ENCODE peak calls at places on chromosome 2, in ten cellular contexts. W, V, O, M, Y, I, X, P, T and N are unnamed samples.
A peak's percentile ranks its signal among the peaks of the same experiment; 100 is the strongest.

GRCh38 chr2:143903172-143903856 is 616.6 kb downstream of the ZEB2 start:
- DNase-seq in Y (no peak), T (no peak), P (no peak), W (no peak), I (peak; percentile 3), X (peak; percentile 2), V (no peak), O (no peak), M (no peak), N (no peak)

GRCh38 chr2:152046940-152047339 is 51.9 kb downstream of the CACNB4 start:
- DNase-seq in M (no peak), T (no peak), V (no peak), I (no peak), X (no peak), P (no peak), W (no peak), O (no peak), Y (no peak), N (no peak)

GRCh38 chr2:37554157-37554515 is 117.3 kb downstream of the CDC42EP3 start:
- DNase-seq in I (no peak), T (no peak), Y (no peak), O (no peak), V (no peak), X (no peak), W (no peak), P (no peak), M (no peak), N (no peak)

GRCh38 chr2:56170988-56171387 is 12.8 kb upstream of the CCDC85A start:
- DNase-seq in V (no peak), Y (no peak), W (no peak), M (no peak), P (no peak), T (no peak), I (no peak), X (no peak), O (no peak), N (no peak)

GRCh38 chr2:220347661-220348060 is 720.2 kb downstream of the SLC4A3 start:
- DNase-seq in P (no peak), V (no peak), M (no peak), O (no peak), T (no peak), I (no peak), W (no peak), X (no peak), Y (no peak), N (no peak)

GRCh38 chr2:107635883-107636282 is 190.8 kb upstream of the RGPD4 start:
- DNase-seq in M (no peak), V (no peak), P (no peak), X (no peak), W (no peak), O (no peak), I (peak; percentile 95), Y (no peak), T (no peak), N (no peak)

GRCh38 chr2:70069049-70069448 is 18.2 kb upstream of the PCBP1 start:
- DNase-seq in O (no peak), I (peak; percentile 34), W (peak; percentile 60), X (peak; percentile 80), Y (peak; percentile 38), P (peak; percentile 96), T (no peak), M (no peak), V (no peak), N (no peak)

GRCh38 chr2:42659601-42660000 is 91.2 kb downstream of the MTA3 start:
- DNase-seq in O (no peak), M (no peak), P (no peak), Y (no peak), X (no peak), V (no peak), T (no peak), W (no peak), I (peak; percentile 22), N (peak; percentile 62)

GRCh38 chr2:6525371-6525770 is 340.3 kb downstream of the CMPK2 start:
- DNase-seq in T (no peak), Y (no peak), M (no peak), W (no peak), I (no peak), V (no peak), P (no peak), O (no peak), X (no peak), N (no peak)

GRCh38 chr2:144357623-144358400 is 162.1 kb downstream of the ZEB2 start:
- DNase-seq in T (peak; percentile 92), M (peak; percentile 20), W (peak; percentile 20), X (no peak), O (no peak), V (no peak), Y (no peak), P (no peak), I (peak; percentile 99), N (no peak)

GRCh38 chr2:43073373-43073772 is 153.0 kb downstream of the ZFP36L2 start:
- DNase-seq in V (no peak), O (no peak), W (peak; percentile 51), P (no peak), T (no peak), Y (no peak), M (peak; percentile 41), I (peak; percentile 46), X (no peak), N (peak; percentile 42)

GRCh38 chr2:69634197-69634821 is 9.2 kb downstream of the AAK1 start:
- DNase-seq in I (no peak), P (no peak), V (no peak), O (no peak), M (no peak), W (peak; percentile 20), X (no peak), Y (no peak), T (no peak), N (no peak)

GRCh38 chr2:235008584-235009044 is 56.8 kb downstream of the SH3BP4 start:
- DNase-seq in O (no peak), V (no peak), Y (no peak), M (no peak), X (no peak), P (no peak), T (no peak), I (no peak), W (peak; percentile 92), N (no peak)

GRCh38 chr2:240319855-240320560 is 115.5 kb upstream of the GPC1 start:
- DNase-seq in M (peak; percentile 61), V (no peak), T (peak; percentile 72), I (peak; percentile 98), X (no peak), Y (no peak), P (no peak), W (peak; percentile 33), O (no peak), N (no peak)

GRCh38 chr2:127084611-127085031 is 22.3 kb downstream of the BIN1 start:
- DNase-seq in T (no peak), V (no peak), M (no peak), P (peak; percentile 71), O (no peak), Y (no peak), I (peak; percentile 88), X (peak; percentile 68), W (no peak), N (no peak)

GRCh38 chr2:23200460-23201113 is 184.4 kb upstream of the KLHL29 start:
- DNase-seq in V (no peak), T (no peak), Y (no peak), O (no peak), W (no peak), P (no peak), M (no peak), I (no peak), X (no peak), N (no peak)

DNA sequence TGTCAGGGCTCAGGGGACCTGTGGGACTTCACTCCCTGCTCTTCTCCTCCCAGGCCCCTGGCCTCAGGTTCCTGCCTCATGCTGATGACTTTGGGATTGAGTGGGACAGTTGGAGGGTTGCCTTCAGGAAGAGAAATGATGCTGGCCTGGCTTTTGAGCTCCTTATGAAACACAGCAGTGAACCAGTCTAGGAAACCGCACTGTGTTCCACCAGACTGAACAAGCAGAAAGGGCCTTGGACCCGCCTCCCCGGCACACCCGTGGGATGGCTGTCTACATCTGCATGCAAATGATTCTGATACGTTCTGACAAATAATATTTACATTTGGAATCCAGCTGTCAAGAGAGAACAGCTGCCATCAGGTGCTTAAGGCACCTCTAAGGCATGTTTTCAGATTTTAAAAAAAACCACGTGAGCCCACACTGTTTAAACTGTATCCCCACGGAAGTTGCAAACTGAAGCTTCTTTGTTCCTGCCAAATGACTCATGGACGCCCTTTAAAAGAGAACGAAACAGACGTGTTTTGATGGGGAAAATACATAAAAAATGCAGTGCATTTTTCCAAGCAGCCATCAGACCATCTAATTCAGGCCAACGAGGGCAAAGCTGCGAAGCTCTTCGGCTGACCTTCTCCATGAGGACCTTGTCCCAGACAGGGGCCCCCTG is 27.6 kb upstream of the ASAP2 start:
- DNase-seq in W (peak; percentile 66), Y (peak; percentile 79), V (no peak), T (peak; percentile 84), I (peak; percentile 90), O (no peak), P (no peak), M (peak; percentile 49), X (no peak), N (no peak)
- H3K4me1 ChIP-seq in W (peaks cover 26% of the 10 kb centered on the region), Y (peaks cover 27% of the 10 kb centered on the region), V (peaks cover 14% of the 10 kb centered on the region), T (peaks cover 25% of the 10 kb centered on the region), I (peaks cover 38% of the 10 kb centered on the region), O (peaks cover 27% of the 10 kb centered on the region), P (no peaks in the 10 kb centered on the region), M (peaks cover 4% of the 10 kb centered on the region), X (no peaks in the 10 kb centered on the region), N (peaks cover 11% of the 10 kb centered on the region)

GRCh38 chr2:102033028-102033749 is 41.4 kb downstream of the IL1R2 start:
- DNase-seq in X (no peak), T (peak; percentile 47), W (peak; percentile 86), M (peak; percentile 64), I (peak; percentile 93), V (peak; percentile 82), Y (peak; percentile 39), P (no peak), O (no peak), N (no peak)
- H3K36me3 ChIP-seq in X (no peaks in the 10 kb centered on the region), T (no peaks in the 10 kb centered on the region), W (no peaks in the 10 kb centered on the region), M (no peaks in the 10 kb centered on the region), I (no peaks in the 10 kb centered on the region), V (no peaks in the 10 kb centered on the region), Y (no peaks in the 10 kb centered on the region), P (no peaks in the 10 kb centered on the region), O (no peaks in the 10 kb centered on the region), N (no peaks in the 10 kb centered on the region)

GRCh38 chr2:2157400-2157799 is 173.7 kb downstream of the MYT1L start:
- DNase-seq in V (no peak), M (no peak), Y (no peak), X (no peak), T (no peak), O (no peak), I (no peak), P (no peak), W (no peak), N (no peak)
- H3K9me3 ChIP-seq in V (peaks cover 8% of the 10 kb centered on the region), M (no peaks in the 10 kb centered on the region), Y (peaks cover 17% of the 10 kb centered on the region), X (no peaks in the 10 kb centered on the region), T (peaks cover 4% of the 10 kb centered on the region), O (peaks cover 15% of the 10 kb centered on the region), I (peaks cover 5% of the 10 kb centered on the region), P (no peaks in the 10 kb centered on the region), W (peaks cover 7% of the 10 kb centered on the region), N (no peaks in the 10 kb centered on the region)

GRCh38 chr2:136255648-136256461 is 137.9 kb upstream of the CXCR4 start:
- DNase-seq in P (no peak), W (no peak), Y (no peak), X (no peak), T (no peak), I (no peak), M (no peak), V (no peak), O (no peak), N (no peak)
- H3K4me1 ChIP-seq in P (peaks cover 5% of the 10 kb centered on the region), W (no peaks in the 10 kb centered on the region), Y (no peaks in the 10 kb centered on the region), X (peaks cover 10% of the 10 kb centered on the region), T (no peaks in the 10 kb centered on the region), I (no peaks in the 10 kb centered on the region), M (no peaks in the 10 kb centered on the region), V (peaks cover 13% of the 10 kb centered on the region), O (peaks cover 3% of the 10 kb centered on the region), N (no peaks in the 10 kb centered on the region)